ENCODE peak calls at places on chromosomes 7 and 10, in seven cellular contexts. A is NCI-H69; V is PC-3; J is H54; S is hepatic stellate cell; R is GM03348; K is stimulated activated CD4-positive, alpha-beta T cell treated with anti-CD3 and anti-CD28 coated beads, Interleukin-4, amount 100 ng/mL, for 1 hour. I is an unnamed sample.

GRCh38 chr7:44257618-44258422 is 57.0 kb downstream of the YKT6 start:
- DNase-seq in A (no peak), V (peak; percentile 78), J (peak; percentile 98), S (peak; percentile 89), R (peak; percentile 88), K (peak; percentile 75), I (peak; percentile 63)

GRCh38 chr7:73612598-73613269 is 11.6 kb downstream of the MLXIPL start:
- DNase-seq in A (peak; percentile 28), V (peak; percentile 62), J (peak; percentile 59), S (no peak), R (no peak), K (no peak), I (no peak)

GRCh38 chr10:43707755-43708154 is 59.1 kb upstream of the ZNF32 start:
- DNase-seq in A (no peak), V (no peak), J (no peak), S (no peak), R (no peak), K (no peak), I (no peak)

GRCh38 chr7:132745510-132745909 is 169.2 kb upstream of the PLXNA4 start:
- DNase-seq in A (no peak), V (no peak), J (no peak), S (no peak), R (no peak), K (no peak), I (no peak)

GRCh38 chr10:42961776-42962119 is 115.1 kb upstream of the RET start:
- DNase-seq in A (no peak), V (no peak), J (no peak), S (no peak), R (no peak), K (no peak), I (no peak)

GRCh38 chr10:79027147-79028055 is 41.4 kb upstream of the ZMIZ1 start:
- DNase-seq in A (peak; percentile 77), V (peak; percentile 50), J (no peak), S (no peak), R (no peak), K (no peak), I (peak; percentile 26)

GRCh38 chr10:131165092-131165491 is 146.4 kb downstream of the TCERG1L start:
- DNase-seq in A (no peak), V (no peak), J (no peak), S (no peak), R (no peak), K (no peak), I (no peak)

GRCh38 chr10:27816305-27816704 is 70.7 kb upstream of the MKX start:
- DNase-seq in A (no peak), V (no peak), J (no peak), S (no peak), R (no peak), K (no peak), I (no peak)

GRCh38 chr10:59019603-59020002 is 156.8 kb upstream of the PHYHIPL start:
- DNase-seq in A (peak; percentile 13), V (no peak), J (no peak), S (no peak), R (peak; percentile 6), K (no peak), I (no peak)

GRCh38 chr10:68871105-68871711 is 29.9 kb upstream of the DDX50 start:
- DNase-seq in A (peak; percentile 82), V (no peak), J (no peak), S (peak; percentile 46), R (peak; percentile 28), K (no peak), I (no peak)

GRCh38 chr7:19707240-19707639 is 1.6 kb downstream of the POLR1F start:
- DNase-seq in A (no peak), V (no peak), J (no peak), S (no peak), R (no peak), K (no peak), I (no peak)

GRCh38 chr7:127819975-127820778 is 168.2 kb downstream of the SND1 start:
- DNase-seq in A (peak; percentile 80), V (no peak), J (peak; percentile 12), S (peak; percentile 7), R (peak; percentile 50), K (no peak), I (no peak)

GRCh38 chr10:31590023-31590800 is 271.2 kb downstream of the ZEB1 start:
- DNase-seq in A (no peak), V (no peak), J (no peak), S (no peak), R (no peak), K (no peak), I (no peak)

GRCh38 chr7:91266067-91266930 is 2.1 kb downstream of the FZD1 start:
- DNase-seq in A (no peak), V (no peak), J (no peak), S (peak; percentile 19), R (no peak), K (no peak), I (no peak)

GRCh38 chr10:65320256-65321026 is 1605.4 kb upstream of the LRRTM3 start:
- DNase-seq in A (no peak), V (no peak), J (no peak), S (no peak), R (no peak), K (no peak), I (no peak)

GRCh38 chr10:35384265-35384868 is 48.1 kb downstream of the CCNY start:
- DNase-seq in A (peak; percentile 6), V (peak; percentile 96), J (peak; percentile 35), S (no peak), R (no peak), K (no peak), I (no peak)

GRCh38 chr10:30833625-30833970 is 198.1 kb downstream of the ZNF438 start:
- DNase-seq in A (no peak), V (no peak), J (no peak), S (no peak), R (no peak), K (no peak), I (no peak)

GRCh38 chr10:44828515-44829142 is 82.5 kb upstream of the TMEM72 start:
- DNase-seq in A (no peak), V (no peak), J (no peak), S (peak; percentile 44), R (no peak), K (no peak), I (no peak)

GRCh38 chr10:132684164-132684891 is 101.6 kb downstream of the NKX6-2 start:
- DNase-seq in A (no peak), V (peak; percentile 72), J (peak; percentile 58), S (peak; percentile 74), R (peak; percentile 38), K (peak; percentile 19), I (no peak)

GRCh38 chr7:29343379-29343778 is 148.8 kb downstream of the CHN2 start:
- DNase-seq in A (no peak), V (no peak), J (no peak), S (no peak), R (no peak), K (no peak), I (no peak)

GRCh38 chr7:128755816-128756476 is 16.8 kb downstream of the CALU start:
- DNase-seq in A (peak; percentile 84), V (no peak), J (peak; percentile 19), S (peak; percentile 58), R (peak; percentile 83), K (no peak), I (no peak)

GRCh38 chr7:128221929-128222403 is 19.1 kb upstream of the LEP start:
- DNase-seq in A (peak; percentile 13), V (peak; percentile 79), J (peak; percentile 66), S (peak; percentile 59), R (peak; percentile 83), K (no peak), I (no peak)

GRCh38 chr10:21401196-21401595 is 124.3 kb downstream of the SKIDA1 start:
- DNase-seq in A (no peak), V (no peak), J (no peak), S (no peak), R (no peak), K (no peak), I (no peak)

GRCh38 chr10:28331821-28332220 is 29.0 kb upstream of the MPP7 start:
- DNase-seq in A (no peak), V (peak; percentile 55), J (peak; percentile 13), S (peak; percentile 45), R (peak; percentile 68), K (no peak), I (no peak)

GRCh38 chr10:62379394-62379793 is 5.2 kb downstream of the ZNF365 start:
- DNase-seq in A (no peak), V (no peak), J (no peak), S (no peak), R (no peak), K (no peak), I (no peak)

GRCh38 chr7:76244781-76245391 is 43.2 kb downstream of the SRRM3 start:
- DNase-seq in A (peak; percentile 99), V (no peak), J (no peak), S (no peak), R (no peak), K (no peak), I (no peak)

GRCh38 chr7:143288836-143289235 is 685 bp downstream of the CASP2 start:
- DNase-seq in A (peak; percentile 43), V (no peak), J (peak; percentile 15), S (no peak), R (peak; percentile 53), K (no peak), I (no peak)

GRCh38 chr10:12605580-12606405 is 256.4 kb downstream of the CAMK1D start:
- DNase-seq in A (peak; percentile 92), V (peak; percentile 84), J (peak; percentile 66), S (peak; percentile 68), R (peak; percentile 78), K (peak; percentile 43), I (peak; percentile 56)

GRCh38 chr10:70498970-70499828 is 20.6 kb downstream of the PALD1 start:
- DNase-seq in A (no peak), V (no peak), J (no peak), S (no peak), R (no peak), K (no peak), I (no peak)

GRCh38 chr10:116780691-116781205 is 38.4 kb upstream of the HSPA12A start:
- DNase-seq in A (no peak), V (no peak), J (no peak), S (no peak), R (peak; percentile 24), K (no peak), I (no peak)

GRCh38 chr10:17464545-17464944 is 10.2 kb upstream of the ST8SIA6 start:
- DNase-seq in A (no peak), V (no peak), J (no peak), S (no peak), R (no peak), K (no peak), I (no peak)

GRCh38 chr7:29557954-29558353 is 5.7 kb upstream of the PRR15 start:
- DNase-seq in A (no peak), V (no peak), J (no peak), S (peak; percentile 43), R (peak; percentile 20), K (no peak), I (no peak)

GRCh38 chr7:117084286-117084685 is 131.0 kb downstream of the ST7 start:
- DNase-seq in A (peak; percentile 53), V (no peak), J (no peak), S (no peak), R (no peak), K (no peak), I (no peak)

GRCh38 chr10:13500201-13500600 is 28.6 kb downstream of the BEND7 start:
- DNase-seq in A (no peak), V (no peak), J (no peak), S (no peak), R (no peak), K (no peak), I (no peak)

GRCh38 chr7:94741179-94741578 is 85.2 kb upstream of the SGCE start:
- DNase-seq in A (no peak), V (no peak), J (no peak), S (no peak), R (no peak), K (no peak), I (no peak)

GRCh38 chr10:585502-585901 is 104.0 kb downstream of the DIP2C start:
- DNase-seq in A (peak; percentile 18), V (no peak), J (no peak), S (no peak), R (no peak), K (no peak), I (no peak)

GRCh38 chr7:129664029-129665012 is 52.8 kb downstream of the NRF1 start:
- DNase-seq in A (peak; percentile 77), V (peak; percentile 68), J (no peak), S (peak; percentile 59), R (peak; percentile 75), K (no peak), I (no peak)

GRCh38 chr7:155884225-155885161 is 72.2 kb upstream of the SHH start:
- DNase-seq in A (no peak), V (no peak), J (no peak), S (no peak), R (no peak), K (no peak), I (no peak)